ENCODE peak calls at places on chromosomes 3 and 15, in nine cellular contexts. One of them, this sample, is unnamed.

GRCh38 chr15:40333922-40334492 is 6.7 kb downstream of the CCDC9B start:
- DNase-seq in neural progenitor cell: no peak
- DNase-seq in mesendoderm: no peak
- DNase-seq in A549: no peak
- DNase-seq in small intestine: no peak
- DNase-seq in heart left ventricle: peak; percentile 84
- DNase-seq in transverse colon: peak; percentile 56
- DNase-seq in Peyer's patch: peak; percentile 69
- DNase-seq in tibial artery: peak; percentile 91
- DNase-seq in this sample: peak; percentile 30

GRCh38 chr3:194632983-194633348 is 253 bp downstream of the TMEM44 start:
- DNase-seq in neural progenitor cell: no peak
- DNase-seq in mesendoderm: peak; percentile 30
- DNase-seq in A549: peak; percentile 21
- DNase-seq in small intestine: no peak
- DNase-seq in heart left ventricle: peak; percentile 34
- DNase-seq in transverse colon: peak; percentile 28
- DNase-seq in Peyer's patch: no peak
- DNase-seq in tibial artery: peak; percentile 61
- DNase-seq in this sample: no peak

GRCh38 chr15:33168444-33168843 is 26.1 kb downstream of the FMN1 start:
- DNase-seq in neural progenitor cell: no peak
- DNase-seq in mesendoderm: no peak
- DNase-seq in A549: no peak
- DNase-seq in small intestine: no peak
- DNase-seq in heart left ventricle: no peak
- DNase-seq in transverse colon: no peak
- DNase-seq in Peyer's patch: no peak
- DNase-seq in tibial artery: no peak
- DNase-seq in this sample: no peak

GRCh38 chr3:151371531-151371930 is 13.0 kb downstream of the P2RY12 start:
- DNase-seq in neural progenitor cell: no peak
- DNase-seq in mesendoderm: no peak
- DNase-seq in A549: no peak
- DNase-seq in small intestine: no peak
- DNase-seq in heart left ventricle: no peak
- DNase-seq in transverse colon: no peak
- DNase-seq in Peyer's patch: no peak
- DNase-seq in tibial artery: no peak
- DNase-seq in this sample: no peak

GRCh38 chr15:64460737-64461576 is 579 bp downstream of the ZNF609 start:
- DNase-seq in neural progenitor cell: peak; percentile 56
- DNase-seq in mesendoderm: peak; percentile 88
- DNase-seq in A549: peak; percentile 84
- DNase-seq in small intestine: peak; percentile 62
- DNase-seq in heart left ventricle: peak; percentile 36
- DNase-seq in transverse colon: peak; percentile 28
- DNase-seq in Peyer's patch: peak; percentile 53
- DNase-seq in tibial artery: peak; percentile 67
- DNase-seq in this sample: peak; percentile 21

GRCh38 chr3:81395739-81396138 is 365.7 kb downstream of the GBE1 start:
- DNase-seq in neural progenitor cell: peak; percentile 56
- DNase-seq in mesendoderm: peak; percentile 27
- DNase-seq in A549: no peak
- DNase-seq in small intestine: no peak
- DNase-seq in heart left ventricle: no peak
- DNase-seq in transverse colon: no peak
- DNase-seq in Peyer's patch: no peak
- DNase-seq in tibial artery: no peak
- DNase-seq in this sample: no peak

GRCh38 chr3:131192701-131193100 is 166.0 kb downstream of the NEK11 start:
- DNase-seq in neural progenitor cell: no peak
- DNase-seq in mesendoderm: no peak
- DNase-seq in A549: no peak
- DNase-seq in small intestine: no peak
- DNase-seq in heart left ventricle: no peak
- DNase-seq in transverse colon: no peak
- DNase-seq in Peyer's patch: no peak
- DNase-seq in tibial artery: no peak
- DNase-seq in this sample: no peak

GRCh38 chr3:179418610-179419009 is 32.7 kb downstream of the GNB4 start:
- DNase-seq in neural progenitor cell: no peak
- DNase-seq in mesendoderm: no peak
- DNase-seq in A549: no peak
- DNase-seq in small intestine: no peak
- DNase-seq in heart left ventricle: no peak
- DNase-seq in transverse colon: no peak
- DNase-seq in Peyer's patch: no peak
- DNase-seq in tibial artery: no peak
- DNase-seq in this sample: no peak

GRCh38 chr3:124582196-124582595 is 148.1 kb upstream of the UMPS start:
- DNase-seq in neural progenitor cell: no peak
- DNase-seq in mesendoderm: no peak
- DNase-seq in A549: no peak
- DNase-seq in small intestine: no peak
- DNase-seq in heart left ventricle: no peak
- DNase-seq in transverse colon: no peak
- DNase-seq in Peyer's patch: no peak
- DNase-seq in tibial artery: no peak
- DNase-seq in this sample: no peak

GRCh38 chr3:139969386-139969785 is 34.4 kb downstream of the CLSTN2 start:
- DNase-seq in neural progenitor cell: no peak
- DNase-seq in mesendoderm: no peak
- DNase-seq in A549: no peak
- DNase-seq in small intestine: no peak
- DNase-seq in heart left ventricle: no peak
- DNase-seq in transverse colon: no peak
- DNase-seq in Peyer's patch: no peak
- DNase-seq in tibial artery: no peak
- DNase-seq in this sample: no peak

GRCh38 chr3:104279617-104280016 is 1087.1 kb upstream of the ALCAM start:
- DNase-seq in neural progenitor cell: no peak
- DNase-seq in mesendoderm: no peak
- DNase-seq in A549: no peak
- DNase-seq in small intestine: no peak
- DNase-seq in heart left ventricle: no peak
- DNase-seq in transverse colon: no peak
- DNase-seq in Peyer's patch: no peak
- DNase-seq in tibial artery: no peak
- DNase-seq in this sample: no peak

GRCh38 chr3:46538803-46539442 is 27.2 kb downstream of the LRRC2 start:
- DNase-seq in neural progenitor cell: no peak
- DNase-seq in mesendoderm: peak; percentile 65
- DNase-seq in A549: no peak
- DNase-seq in small intestine: peak; percentile 70
- DNase-seq in heart left ventricle: peak; percentile 44
- DNase-seq in transverse colon: peak; percentile 83
- DNase-seq in Peyer's patch: peak; percentile 96
- DNase-seq in tibial artery: peak; percentile 66
- DNase-seq in this sample: no peak

GRCh38 chr15:75181780-75182179 is 19.9 kb upstream of the C15orf39 start:
- DNase-seq in neural progenitor cell: no peak
- DNase-seq in mesendoderm: no peak
- DNase-seq in A549: no peak
- DNase-seq in small intestine: no peak
- DNase-seq in heart left ventricle: no peak
- DNase-seq in transverse colon: no peak
- DNase-seq in Peyer's patch: no peak
- DNase-seq in tibial artery: no peak
- DNase-seq in this sample: no peak
- H3K27ac ChIP-seq in neural progenitor cell: no peak overlapping the region
- H3K27ac ChIP-seq in mesendoderm: no peak overlapping the region
- H3K27ac ChIP-seq in A549: no peak overlapping the region
- H3K27ac ChIP-seq in small intestine: no peak overlapping the region
- H3K27ac ChIP-seq in heart left ventricle: peak overlapping the region; percentile 38
- H3K27ac ChIP-seq in transverse colon: no peak overlapping the region
- H3K27ac ChIP-seq in Peyer's patch: no peak overlapping the region
- H3K27ac ChIP-seq in tibial artery: no peak overlapping the region
- H3K27ac ChIP-seq in this sample: no peak overlapping the region

DNA sequence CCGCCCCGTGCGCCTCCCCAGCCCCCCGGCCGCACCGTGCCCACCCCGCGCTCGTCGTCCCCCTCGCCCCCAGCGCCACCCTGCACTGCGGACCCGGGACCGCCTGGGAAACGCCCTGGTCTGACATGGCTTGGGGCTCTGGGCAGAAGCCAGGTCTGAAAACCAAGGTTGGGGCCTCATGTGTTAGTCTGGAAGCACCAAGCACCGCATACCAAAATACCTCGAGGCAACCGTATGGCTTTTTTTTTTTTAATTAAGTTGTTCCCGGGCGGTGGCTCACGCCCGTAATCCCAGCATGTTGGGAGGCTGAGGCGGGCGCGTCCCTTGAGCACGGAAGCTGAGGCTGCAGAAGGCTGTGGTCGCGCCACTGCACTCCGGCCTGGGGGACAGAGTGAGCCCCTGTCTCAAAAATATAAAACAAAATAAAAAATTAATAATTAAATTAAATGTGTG is 91.5 kb upstream of the CHD2 start:
- DNase-seq in neural progenitor cell: no peak
- DNase-seq in mesendoderm: peak; percentile 77
- DNase-seq in A549: no peak
- DNase-seq in small intestine: peak; percentile 61
- DNase-seq in heart left ventricle: peak; percentile 59
- DNase-seq in transverse colon: no peak
- DNase-seq in Peyer's patch: no peak
- DNase-seq in tibial artery: no peak
- DNase-seq in this sample: peak; percentile 41
- H3K4me3 ChIP-seq in neural progenitor cell: peak overlapping the region; percentile 28
- H3K4me3 ChIP-seq in mesendoderm: peak overlapping the region; percentile 28
- H3K4me3 ChIP-seq in A549: peak overlapping the region; percentile 41
- H3K4me3 ChIP-seq in small intestine: peak overlapping the region; percentile 36
- H3K4me3 ChIP-seq in heart left ventricle: peak overlapping the region; percentile 73
- H3K4me3 ChIP-seq in transverse colon: peak overlapping the region; percentile 49
- H3K4me3 ChIP-seq in Peyer's patch: peak overlapping the region; percentile 67
- H3K4me3 ChIP-seq in tibial artery: peak overlapping the region; percentile 59
- H3K4me3 ChIP-seq in this sample: peak overlapping the region; percentile 61

GRCh38 chr15:70268698-70269251 is 171.1 kb upstream of the TLE3 start:
- DNase-seq in neural progenitor cell: no peak
- DNase-seq in mesendoderm: peak; percentile 10
- DNase-seq in A549: no peak
- DNase-seq in small intestine: no peak
- DNase-seq in heart left ventricle: no peak
- DNase-seq in transverse colon: no peak
- DNase-seq in Peyer's patch: no peak
- DNase-seq in tibial artery: no peak
- DNase-seq in this sample: no peak

GRCh38 chr15:70271422-70272088 is 173.8 kb upstream of the TLE3 start:
- DNase-seq in neural progenitor cell: peak; percentile 50
- DNase-seq in mesendoderm: peak; percentile 91
- DNase-seq in A549: peak; percentile 97
- DNase-seq in small intestine: no peak
- DNase-seq in heart left ventricle: no peak
- DNase-seq in transverse colon: peak; percentile 22
- DNase-seq in Peyer's patch: no peak
- DNase-seq in tibial artery: peak; percentile 85
- DNase-seq in this sample: peak; percentile 60

GRCh38 chr15:70269991-70270751 is 172.5 kb upstream of the TLE3 start:
- DNase-seq in neural progenitor cell: no peak
- DNase-seq in mesendoderm: no peak
- DNase-seq in A549: no peak
- DNase-seq in small intestine: no peak
- DNase-seq in heart left ventricle: peak; percentile 61
- DNase-seq in transverse colon: peak; percentile 19
- DNase-seq in Peyer's patch: no peak
- DNase-seq in tibial artery: no peak
- DNase-seq in this sample: no peak

GRCh38 chr15:70269331-70269911 is 171.7 kb upstream of the TLE3 start:
- DNase-seq in neural progenitor cell: peak; percentile 48
- DNase-seq in mesendoderm: no peak
- DNase-seq in A549: no peak
- DNase-seq in small intestine: no peak
- DNase-seq in heart left ventricle: no peak
- DNase-seq in transverse colon: no peak
- DNase-seq in Peyer's patch: no peak
- DNase-seq in tibial artery: no peak
- DNase-seq in this sample: no peak

GRCh38 chr15:70270752-70271111 is 173.0 kb upstream of the TLE3 start:
- DNase-seq in neural progenitor cell: no peak
- DNase-seq in mesendoderm: no peak
- DNase-seq in A549: no peak
- DNase-seq in small intestine: no peak
- DNase-seq in heart left ventricle: no peak
- DNase-seq in transverse colon: no peak
- DNase-seq in Peyer's patch: no peak
- DNase-seq in tibial artery: no peak
- DNase-seq in this sample: no peak
- H3K27ac ChIP-seq in neural progenitor cell: no peak overlapping the region
- H3K27ac ChIP-seq in mesendoderm: no peak overlapping the region
- H3K27ac ChIP-seq in A549: peak overlapping the region; percentile 73
- H3K27ac ChIP-seq in small intestine: no peak overlapping the region
- H3K27ac ChIP-seq in heart left ventricle: peak overlapping the region; percentile 73
- H3K27ac ChIP-seq in transverse colon: peak overlapping the region; percentile 60
- H3K27ac ChIP-seq in Peyer's patch: no peak overlapping the region
- H3K27ac ChIP-seq in tibial artery: peak overlapping the region; percentile 88
- H3K27ac ChIP-seq in this sample: peak overlapping the region; percentile 58

GRCh38 chr3:10223676-10224639 is 24.3 kb upstream of the TATDN2 start:
- DNase-seq in neural progenitor cell: no peak
- DNase-seq in mesendoderm: no peak
- DNase-seq in A549: no peak
- DNase-seq in small intestine: peak; percentile 75
- DNase-seq in heart left ventricle: no peak
- DNase-seq in transverse colon: peak; percentile 62
- DNase-seq in Peyer's patch: peak; percentile 91
- DNase-seq in tibial artery: no peak
- DNase-seq in this sample: no peak

GRCh38 chr3:10228248-10228950 is 19.9 kb upstream of the TATDN2 start:
- DNase-seq in neural progenitor cell: no peak
- DNase-seq in mesendoderm: no peak
- DNase-seq in A549: no peak
- DNase-seq in small intestine: no peak
- DNase-seq in heart left ventricle: no peak
- DNase-seq in transverse colon: no peak
- DNase-seq in Peyer's patch: no peak
- DNase-seq in tibial artery: no peak
- DNase-seq in this sample: no peak

GRCh38 chr3:10224794-10225660 is 23.2 kb upstream of the TATDN2 start:
- DNase-seq in neural progenitor cell: peak; percentile 78
- DNase-seq in mesendoderm: peak; percentile 85
- DNase-seq in A549: peak; percentile 78
- DNase-seq in small intestine: peak; percentile 98
- DNase-seq in heart left ventricle: peak; percentile 75
- DNase-seq in transverse colon: peak; percentile 85
- DNase-seq in Peyer's patch: peak; percentile 93
- DNase-seq in tibial artery: peak; percentile 86
- DNase-seq in this sample: peak; percentile 81

GRCh38 chr3:10232138-10232537 is 16.1 kb upstream of the TATDN2 start:
- DNase-seq in neural progenitor cell: no peak
- DNase-seq in mesendoderm: no peak
- DNase-seq in A549: no peak
- DNase-seq in small intestine: no peak
- DNase-seq in heart left ventricle: no peak
- DNase-seq in transverse colon: no peak
- DNase-seq in Peyer's patch: no peak
- DNase-seq in tibial artery: no peak
- DNase-seq in this sample: no peak

DNA sequence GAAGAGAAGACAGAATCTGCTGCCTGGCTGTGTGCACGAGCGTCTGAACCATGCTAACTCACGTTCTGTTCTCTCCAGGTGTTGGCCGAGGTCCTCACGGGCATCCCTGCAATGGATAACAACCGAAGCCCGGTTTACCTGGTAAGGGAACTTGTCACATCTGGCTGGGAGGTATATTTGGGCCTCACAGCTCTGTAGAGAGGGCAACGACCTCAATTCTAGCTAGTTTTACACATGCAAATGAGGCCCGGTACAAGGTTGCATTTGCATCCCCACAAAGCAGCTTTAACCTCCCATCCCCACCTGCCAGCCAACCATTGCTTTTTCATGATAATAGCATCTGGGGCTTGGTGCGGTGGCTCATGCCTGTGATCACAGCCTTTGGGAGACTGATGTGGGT is 22.0 kb upstream of the TATDN2 start:
- DNase-seq in neural progenitor cell: no peak
- DNase-seq in mesendoderm: no peak
- DNase-seq in A549: no peak
- DNase-seq in small intestine: no peak
- DNase-seq in heart left ventricle: no peak
- DNase-seq in transverse colon: peak; percentile 52
- DNase-seq in Peyer's patch: peak; percentile 73
- DNase-seq in tibial artery: no peak
- DNase-seq in this sample: no peak
- H3K4me3 ChIP-seq in neural progenitor cell: no peak overlapping the region
- H3K4me3 ChIP-seq in mesendoderm: no peak overlapping the region
- H3K4me3 ChIP-seq in A549: no peak overlapping the region
- H3K4me3 ChIP-seq in small intestine: no peak overlapping the region
- H3K4me3 ChIP-seq in heart left ventricle: no peak overlapping the region
- H3K4me3 ChIP-seq in transverse colon: no peak overlapping the region
- H3K4me3 ChIP-seq in Peyer's patch: no peak overlapping the region
- H3K4me3 ChIP-seq in tibial artery: no peak overlapping the region
- H3K4me3 ChIP-seq in this sample: no peak overlapping the region